ENCODE peak calls at places on chromosomes 5 and 9, in five cellular contexts. One of them, this sample, is unnamed.

GRCh38 chr9:118290116-118290515 is 585.9 kb downstream of the TLR4 start:
- DNase-seq in NCI-H1105 treated with DMSO at 0.1 percent for 48 hours: no peak
- DNase-seq in IMR-90: no peak
- DNase-seq in HFF-Myc: no peak
- DNase-seq in germinal center: no peak
- DNase-seq in this sample: no peak

GRCh38 chr5:78753093-78753531 is 104.5 kb upstream of the LHFPL2 start:
- DNase-seq in IMR-90: peak; percentile 68
- DNase-seq in HFF-Myc: no peak
- DNase-seq in NCI-H1105 treated with DMSO at 0.1 percent for 48 hours: no peak
- DNase-seq in germinal center: no peak
- DNase-seq in this sample: no peak

GRCh38 chr9:132241483-132241839 is 79.6 kb downstream of the NTNG2 start:
- DNase-seq in NCI-H1105 treated with DMSO at 0.1 percent for 48 hours: peak; percentile 45
- DNase-seq in HFF-Myc: no peak
- DNase-seq in IMR-90: no peak
- DNase-seq in germinal center: no peak
- DNase-seq in this sample: no peak

GRCh38 chr9:4987996-4988421 is 2.9 kb downstream of the JAK2 start:
- DNase-seq in NCI-H1105 treated with DMSO at 0.1 percent for 48 hours: peak; percentile 62
- DNase-seq in HFF-Myc: peak; percentile 65
- DNase-seq in IMR-90: peak; percentile 66
- DNase-seq in germinal center: peak; percentile 57
- DNase-seq in this sample: peak; percentile 77

GRCh38 chr5:2124434-2124833 is 241.7 kb upstream of the IRX4 start:
- DNase-seq in HFF-Myc: no peak
- DNase-seq in IMR-90: no peak
- DNase-seq in NCI-H1105 treated with DMSO at 0.1 percent for 48 hours: no peak
- DNase-seq in germinal center: no peak
- DNase-seq in this sample: no peak

GRCh38 chr9:13146838-13147237 is 132.7 kb downstream of the MPDZ start:
- DNase-seq in HFF-Myc: no peak
- DNase-seq in IMR-90: peak; percentile 54
- DNase-seq in NCI-H1105 treated with DMSO at 0.1 percent for 48 hours: peak; percentile 10
- DNase-seq in germinal center: no peak
- DNase-seq in this sample: no peak

GRCh38 chr9:123929177-123929869 is 603 bp downstream of the DENND1A start:
- DNase-seq in NCI-H1105 treated with DMSO at 0.1 percent for 48 hours: peak; percentile 13
- DNase-seq in germinal center: peak; percentile 38
- DNase-seq in HFF-Myc: no peak
- DNase-seq in IMR-90: no peak
- DNase-seq in this sample: peak; percentile 3

GRCh38 chr9:106758911-106759310 is 104.1 kb upstream of the ZNF462 start:
- DNase-seq in IMR-90: no peak
- DNase-seq in germinal center: no peak
- DNase-seq in HFF-Myc: no peak
- DNase-seq in NCI-H1105 treated with DMSO at 0.1 percent for 48 hours: no peak
- DNase-seq in this sample: no peak

GRCh38 chr5:140131967-140132409 is 6.3 kb downstream of the IGIP start:
- DNase-seq in germinal center: no peak
- DNase-seq in IMR-90: peak; percentile 97
- DNase-seq in HFF-Myc: peak; percentile 86
- DNase-seq in NCI-H1105 treated with DMSO at 0.1 percent for 48 hours: no peak
- DNase-seq in this sample: peak; percentile 49

GRCh38 chr9:133767625-133768024 is 29.5 kb upstream of the SARDH start:
- DNase-seq in IMR-90: no peak
- DNase-seq in NCI-H1105 treated with DMSO at 0.1 percent for 48 hours: no peak
- DNase-seq in HFF-Myc: no peak
- DNase-seq in germinal center: no peak
- DNase-seq in this sample: no peak

GRCh38 chr5:33726422-33727165 is 165.2 kb downstream of the ADAMTS12 start:
- DNase-seq in NCI-H1105 treated with DMSO at 0.1 percent for 48 hours: no peak
- DNase-seq in IMR-90: peak; percentile 55
- DNase-seq in germinal center: no peak
- DNase-seq in HFF-Myc: no peak
- DNase-seq in this sample: no peak

GRCh38 chr5:172945151-172945550 is 14.1 kb upstream of the RPL26L1 start:
- DNase-seq in germinal center: no peak
- DNase-seq in IMR-90: no peak
- DNase-seq in NCI-H1105 treated with DMSO at 0.1 percent for 48 hours: no peak
- DNase-seq in HFF-Myc: no peak
- DNase-seq in this sample: no peak

GRCh38 chr9:95462419-95463121 is 54.2 kb downstream of the PTCH1 start:
- DNase-seq in IMR-90: peak; percentile 94
- DNase-seq in germinal center: peak; percentile 84
- DNase-seq in NCI-H1105 treated with DMSO at 0.1 percent for 48 hours: peak; percentile 77
- DNase-seq in HFF-Myc: peak; percentile 94
- DNase-seq in this sample: peak; percentile 83

GRCh38 chr9:100601216-100601615 is 23.3 kb downstream of the CAVIN4 start:
- DNase-seq in IMR-90: peak; percentile 55
- DNase-seq in HFF-Myc: peak; percentile 41
- DNase-seq in germinal center: peak; percentile 47
- DNase-seq in NCI-H1105 treated with DMSO at 0.1 percent for 48 hours: peak; percentile 73
- DNase-seq in this sample: no peak

GRCh38 chr5:155878991-155879575 is 447.9 kb upstream of the SGCD start:
- DNase-seq in germinal center: no peak
- DNase-seq in IMR-90: no peak
- DNase-seq in NCI-H1105 treated with DMSO at 0.1 percent for 48 hours: peak; percentile 1
- DNase-seq in HFF-Myc: no peak
- DNase-seq in this sample: no peak

GRCh38 chr9:32839486-32839885 is 56.1 kb downstream of the TMEM215 start:
- DNase-seq in IMR-90: no peak
- DNase-seq in NCI-H1105 treated with DMSO at 0.1 percent for 48 hours: no peak
- DNase-seq in HFF-Myc: no peak
- DNase-seq in germinal center: no peak
- DNase-seq in this sample: no peak

GRCh38 chr9:94909250-94909894 is 182.9 kb downstream of the AOPEP start:
- DNase-seq in IMR-90: no peak
- DNase-seq in germinal center: no peak
- DNase-seq in NCI-H1105 treated with DMSO at 0.1 percent for 48 hours: no peak
- DNase-seq in HFF-Myc: no peak
- DNase-seq in this sample: no peak

GRCh38 chr5:2205185-2205585 is 322.5 kb upstream of the IRX4 start:
- DNase-seq in IMR-90: no peak
- DNase-seq in HFF-Myc: no peak
- DNase-seq in germinal center: no peak
- DNase-seq in NCI-H1105 treated with DMSO at 0.1 percent for 48 hours: no peak
- DNase-seq in this sample: no peak